ENCODE peak calls at places on chromosomes 16 and 17, in eight cellular contexts. L is IMR-90, S is osteoblast, A is endothelial cell of umbilical vein, I is trophoblast cell, P is OCI-LY7, Q is fibroblast of lung, G is neural progenitor cell. Z is an unnamed sample.
A peak's percentile ranks its signal among the peaks of the same experiment; 100 is the strongest.

GRCh38 chr17:49817993-49818392 is 29.5 kb downstream of the KAT7 start:
- DNase-seq in S (no peak), Q (no peak), L (no peak), I (no peak), P (no peak), A (no peak), G (no peak), Z (no peak)

GRCh38 chr16:81711609-81712329 is 67.3 kb upstream of the PLCG2 start:
- DNase-seq in I (peak; percentile 97), P (no peak), S (peak; percentile 98), L (peak; percentile 92), Q (peak; percentile 96), G (peak; percentile 57), A (peak; percentile 91), Z (peak; percentile 91)

GRCh38 chr17:37608369-37609169 is 649 bp downstream of the SYNRG start:
- DNase-seq in A (peak; percentile 77), G (peak; percentile 87), Q (peak; percentile 54), P (peak; percentile 53), S (peak; percentile 72), I (peak; percentile 2), L (peak; percentile 48), Z (no peak)

GRCh38 chr17:82868715-82869131 is 28.9 kb upstream of the ZNF750 start:
- DNase-seq in A (no peak), L (no peak), G (no peak), Q (no peak), I (no peak), S (no peak), P (no peak), Z (no peak)

GRCh38 chr17:66679631-66680517 is 155.0 kb upstream of the CACNG5 start:
- DNase-seq in Q (no peak), L (no peak), A (no peak), P (no peak), G (no peak), S (no peak), I (no peak), Z (no peak)

GRCh38 chr16:79272141-79272577 is 328.4 kb downstream of the MAF start:
- DNase-seq in A (no peak), P (no peak), L (no peak), Q (no peak), S (no peak), G (no peak), I (no peak), Z (no peak)

GRCh38 chr17:61659437-61659836 is 68.4 kb upstream of the NACA2 start:
- DNase-seq in Q (no peak), A (peak; percentile 72), P (no peak), S (no peak), I (no peak), G (no peak), L (no peak), Z (no peak)

GRCh38 chr17:74059471-74059870 is 144.0 kb upstream of the RPL38 start:
- DNase-seq in S (peak; percentile 58), P (no peak), G (no peak), Q (no peak), I (no peak), A (no peak), L (no peak), Z (no peak)

GRCh38 chr16:67015317-67015731 is 13.6 kb upstream of the CBFB start:
- DNase-seq in I (no peak), Q (no peak), P (no peak), G (no peak), S (no peak), A (no peak), L (no peak), Z (peak; percentile 37)

GRCh38 chr16:58249780-58250478 is 44.9 kb downstream of the PRSS54 start:
- DNase-seq in S (peak; percentile 97), L (peak; percentile 62), G (peak; percentile 94), P (peak; percentile 88), A (peak; percentile 72), Q (peak; percentile 66), I (peak; percentile 91), Z (peak; percentile 78)

GRCh38 chr16:58243528-58244004 is 45.7 kb upstream of the CSNK2A2 start:
- DNase-seq in P (peak; percentile 83), S (no peak), L (no peak), G (no peak), Q (no peak), A (no peak), I (no peak), Z (peak; percentile 54)

GRCh38 chr16:58252716-58253115 is 42.1 kb downstream of the PRSS54 start:
- DNase-seq in Q (no peak), P (peak; percentile 9), I (no peak), G (no peak), S (no peak), A (no peak), L (no peak), Z (no peak)

DNA sequence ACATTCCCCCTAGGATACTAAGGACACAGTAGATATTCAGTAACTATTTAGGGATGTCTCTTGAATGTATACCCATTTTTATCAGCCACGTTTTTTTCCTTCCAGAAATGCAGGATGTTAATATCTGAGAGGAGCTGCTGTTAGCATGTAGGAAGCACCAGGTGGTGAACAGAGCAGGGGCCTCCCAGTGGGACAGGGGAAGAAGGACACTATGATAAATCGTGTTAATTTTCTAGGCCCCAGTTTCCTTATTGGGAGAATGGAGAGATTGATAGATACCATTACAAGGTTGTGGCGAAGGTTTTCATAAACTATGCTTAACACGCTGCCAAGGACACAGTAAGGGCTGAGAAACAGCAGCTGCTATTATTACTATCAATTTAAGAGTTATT is 45.4 kb downstream of the PRSS54 start:
- DNase-seq in P (no peak), I (no peak), G (no peak), S (peak; percentile 37), Q (no peak), L (no peak), A (no peak), Z (peak; percentile 38)
- H2AFZ ChIP-seq in P (peak overlapping the region; percentile 98), I (peak overlapping the region; percentile 83), G (peak overlapping the region; percentile 77), S (peak overlapping the region; percentile 92), Q (peak overlapping the region; percentile 81), L (peak overlapping the region; percentile 92), A (peak overlapping the region; percentile 98), Z (peak overlapping the region; percentile 95)

DNA sequence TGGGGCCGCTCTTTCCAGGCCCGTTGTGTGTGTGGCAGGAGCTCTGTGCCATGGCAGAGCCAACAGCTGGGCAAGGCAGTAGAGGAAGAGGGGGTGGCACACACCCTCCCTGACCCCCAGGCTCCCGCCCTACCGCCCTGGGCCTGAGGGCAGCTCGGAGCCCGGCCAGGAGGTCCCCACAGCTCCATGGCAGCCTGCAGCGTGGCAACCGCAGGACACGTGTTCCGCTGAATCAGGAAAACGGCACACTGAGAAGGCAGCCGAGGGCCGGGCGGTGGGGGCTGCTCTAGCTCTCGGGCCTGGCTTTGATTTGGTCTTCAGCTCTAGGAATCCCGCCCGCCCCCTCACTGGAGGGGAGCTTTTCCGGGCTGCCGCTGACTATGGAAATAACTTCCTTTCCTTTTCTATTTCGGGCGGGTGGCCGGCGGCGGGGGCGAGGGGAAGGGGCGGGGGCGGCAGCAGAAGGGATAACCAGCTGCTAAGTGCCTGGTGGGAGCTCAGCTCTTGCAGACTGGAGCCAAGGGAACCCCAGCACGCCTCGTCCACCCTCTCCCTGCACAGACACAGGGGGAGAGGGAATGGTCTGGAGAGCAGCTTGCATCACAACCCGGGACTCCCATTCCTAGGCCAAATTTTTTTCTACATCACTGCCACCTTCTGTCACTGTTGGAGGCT is 24.7 kb upstream of the MRPS23 start:
- DNase-seq in S (peak; percentile 99), Q (peak; percentile 97), P (no peak), A (peak; percentile 94), I (no peak), G (peak; percentile 88), L (peak; percentile 95), Z (no peak)
- H2AFZ ChIP-seq in S (peak overlapping the region; percentile 60), Q (no peak overlapping the region), P (no peak overlapping the region), A (no peak overlapping the region), I (peak overlapping the region; percentile 68), G (no peak overlapping the region), L (peak overlapping the region; percentile 68), Z (no peak overlapping the region)

DNA sequence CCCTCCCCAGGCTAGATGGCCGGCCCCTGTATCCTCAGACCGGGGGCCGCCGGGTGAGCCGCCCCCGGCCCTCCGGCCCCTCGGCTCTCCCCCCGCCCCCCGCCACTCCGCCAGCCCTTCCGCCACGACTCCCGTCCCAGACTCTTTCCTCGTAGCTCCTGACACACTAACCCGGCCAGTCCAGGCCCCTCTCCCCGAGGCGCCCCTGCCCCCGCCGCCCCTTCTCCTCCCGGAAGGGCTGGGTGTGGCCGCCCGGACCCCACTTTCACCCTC is 5.6 kb upstream of the TLCD2 start:
- DNase-seq in G (no peak), A (no peak), I (no peak), Q (no peak), L (no peak), P (no peak), S (no peak), Z (no peak)
- H2AFZ ChIP-seq in G (no peak overlapping the region), A (no peak overlapping the region), I (no peak overlapping the region), Q (no peak overlapping the region), L (peak overlapping the region; percentile 75), P (peak overlapping the region; percentile 22), S (no peak overlapping the region), Z (no peak overlapping the region)

GRCh38 chr16:12411521-12411920 is 392.2 kb downstream of the CPPED1 start:
- DNase-seq in L (no peak), A (no peak), G (no peak), Q (no peak), P (no peak), I (no peak), S (no peak), Z (no peak)

GRCh38 chr16:12412252-12412651 is 391.4 kb downstream of the CPPED1 start:
- DNase-seq in P (no peak), G (no peak), A (no peak), I (no peak), Q (no peak), L (no peak), S (no peak), Z (no peak)

GRCh38 chr16:12410842-12411490 is 392.7 kb downstream of the CPPED1 start:
- DNase-seq in G (no peak), S (peak; percentile 53), L (no peak), P (peak; percentile 77), A (no peak), I (no peak), Q (no peak), Z (no peak)

GRCh38 chr16:12413393-12413792 is 390.3 kb downstream of the CPPED1 start:
- DNase-seq in G (no peak), Q (no peak), S (no peak), A (no peak), L (no peak), P (no peak), I (no peak), Z (no peak)

DNA sequence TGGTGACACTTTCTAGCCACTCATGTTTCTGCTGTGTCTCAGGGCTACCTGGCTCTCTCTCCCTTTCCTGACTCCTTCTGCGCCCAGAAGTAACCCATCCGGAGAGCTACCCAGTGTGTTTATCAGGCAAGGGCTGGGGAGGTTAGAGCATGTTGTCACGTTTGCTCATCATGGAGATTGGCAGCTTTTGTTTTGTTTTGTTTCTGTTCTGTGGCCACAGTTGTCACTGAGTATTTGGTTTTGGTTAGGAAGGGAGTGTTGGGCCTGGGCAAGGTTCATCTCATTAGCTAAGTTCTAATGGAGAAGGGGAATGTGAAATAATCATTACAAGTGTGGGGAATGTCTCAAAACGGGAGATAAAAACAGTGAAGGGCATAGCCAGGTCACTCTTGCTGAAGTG is 390.8 kb downstream of the CPPED1 start:
- DNase-seq in G (no peak), L (no peak), S (no peak), P (no peak), I (no peak), Q (no peak), A (no peak), Z (no peak)
- H2AFZ ChIP-seq in G (no peak overlapping the region), L (no peak overlapping the region), S (no peak overlapping the region), P (no peak overlapping the region), I (no peak overlapping the region), Q (no peak overlapping the region), A (no peak overlapping the region), Z (no peak overlapping the region)